ENCODE peak calls at places on chromosomes 13 and 19, in five cellular contexts. S is adrenal gland, K is uterus, V is H1, P is esophagus muscularis mucosa. X is an unnamed sample. For H3K4me1, the result is how much of the 10 kb centered on the place peaks cover.

GRCh38 chr13:73677041-73677589 is 457.1 kb downstream of the KLF12 start:
- DNase-seq in K (no peak), S (no peak), P (no peak), V (no peak), X (no peak)

GRCh38 chr19:1407662-1408299 is 395 bp downstream of the DAZAP1 start:
- DNase-seq in S (no peak), P (no peak), V (no peak), K (peak), X (no peak)

GRCh38 chr13:44768775-44769578 is 192.8 kb upstream of the TSC22D1 start:
- DNase-seq in S (no peak), P (no peak), K (no peak), V (no peak), X (no peak)

GRCh38 chr13:51519839-51520238 is 64.4 kb upstream of the WDFY2 start:
- DNase-seq in P (no peak), K (no peak), V (no peak), S (no peak), X (no peak)

GRCh38 chr13:98972059-98972458 is 5.8 kb downstream of the DOCK9 start:
- DNase-seq in K (no peak), V (no peak), S (no peak), P (no peak), X (no peak)

GRCh38 chr13:43369319-43369718 is 345.9 kb downstream of the DNAJC15 start:
- DNase-seq in K (no peak), P (no peak), S (no peak), V (no peak), X (no peak)

GRCh38 chr13:91162180-91162579 is 185.3 kb upstream of the MIR17HG start:
- DNase-seq in P (no peak), V (no peak), K (no peak), S (no peak), X (no peak)

GRCh38 chr13:100584901-100585300 is 3.7 kb downstream of the GGACT start:
- DNase-seq in V (no peak), K (no peak), S (no peak), P (no peak), X (no peak)

GRCh38 chr19:48719263-48720171 is at the start of gene MAMSTR:
- DNase-seq in S (peak), V (no peak), P (no peak), K (peak), X (no peak)

GRCh38 chr19:1046836-1047695 is 7.2 kb downstream of the ABCA7 start:
- DNase-seq in V (no peak), S (no peak), P (no peak), K (no peak), X (no peak)

GRCh38 chr13:59277106-59277505 is 886.6 kb downstream of the DIAPH3 start:
- DNase-seq in V (no peak), K (no peak), S (no peak), P (no peak), X (no peak)

GRCh38 chr19:51367565-51368365 is 1.0 kb downstream of the CLDND2 start:
- DNase-seq in V (peak), P (peak), K (peak), S (peak), X (peak)
- TF ChIP-seq POLR2A in V (peak), P (no peak), K (no peak), S (no peak), X (no peak)

DNA sequence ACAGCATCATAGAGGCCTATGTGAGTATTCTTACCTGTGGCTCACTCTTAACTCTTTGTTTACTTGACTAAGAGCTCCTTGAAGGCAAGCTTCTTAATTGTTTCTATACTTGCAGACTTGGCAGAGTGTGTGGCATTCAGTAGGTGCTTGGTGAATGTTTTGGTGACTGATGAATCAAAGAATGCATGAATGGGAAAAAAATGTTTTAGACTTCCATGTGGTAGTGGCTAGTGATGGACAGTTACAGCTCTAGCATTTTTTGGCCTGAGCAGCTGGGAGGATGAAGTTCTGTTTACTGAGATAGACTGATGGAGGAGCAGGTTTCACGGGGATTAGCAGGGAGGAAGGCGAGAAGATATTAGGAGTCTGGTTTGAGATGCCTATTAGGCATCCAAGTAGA is 13.6 kb downstream of the HAS1 start:
- DNase-seq in K (no peak), S (no peak), V (no peak), P (no peak), X (no peak)
- TF ChIP-seq CTCF in K (no peak), S (no peak), V (no peak), P (no peak), X (no peak)

DNA sequence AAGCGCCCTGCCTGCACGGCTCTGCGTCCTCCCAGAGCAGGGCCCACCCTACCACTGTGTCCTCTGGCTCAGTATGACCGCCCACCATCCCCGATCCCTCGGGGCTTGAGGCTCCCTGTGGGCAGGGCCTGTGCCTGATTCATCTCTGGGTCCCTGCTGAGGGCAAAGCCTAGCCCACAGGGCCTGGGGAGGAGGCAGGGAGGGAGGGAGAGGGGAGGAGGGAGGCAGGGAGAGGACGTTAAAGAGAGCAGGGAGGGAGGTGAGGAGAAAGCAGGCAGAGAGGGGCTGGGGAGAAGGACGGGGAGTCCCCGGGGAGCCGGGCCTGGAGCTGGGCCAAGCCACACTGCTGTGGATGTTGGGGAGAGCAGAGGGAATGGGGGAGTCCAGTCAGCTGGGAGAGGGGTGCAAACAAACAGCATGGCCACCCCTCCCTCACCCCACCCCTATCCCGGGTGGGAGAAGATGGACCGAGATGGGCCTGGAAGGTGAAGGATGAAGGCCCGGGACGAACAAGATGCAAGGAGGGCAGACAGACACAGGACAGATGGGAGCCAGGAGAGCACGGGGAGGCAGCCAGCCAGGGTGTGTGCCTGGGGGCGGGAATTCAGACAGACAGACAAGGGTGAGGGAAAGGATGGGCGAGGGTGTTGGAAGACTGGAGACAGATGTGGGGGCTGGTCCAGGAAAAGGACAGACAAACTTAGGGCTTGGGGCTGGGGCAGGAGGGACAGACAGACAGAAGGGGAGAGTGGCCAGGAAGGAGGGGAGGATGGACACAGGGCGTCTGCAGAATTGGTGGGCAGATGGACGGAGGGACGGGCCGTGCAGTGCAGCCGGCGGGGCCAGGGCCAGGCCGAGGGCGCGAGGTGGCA is 4.2 kb upstream of the ERFL start:
- DNase-seq in S (no peak), P (no peak), K (no peak), V (no peak), X (no peak)
- H3K4me1 ChIP-seq in S (under half), P (under half), K (under half), V (under half), X (under half)

GRCh38 chr19:40923934-40924391 is 41.9 kb upstream of the CYP2A7 start:
- DNase-seq in P (no peak), S (no peak), K (no peak), V (no peak), X (no peak)
- TF ChIP-seq POLR2A in P (no peak), S (no peak), K (no peak), V (no peak), X (no peak)

DNA sequence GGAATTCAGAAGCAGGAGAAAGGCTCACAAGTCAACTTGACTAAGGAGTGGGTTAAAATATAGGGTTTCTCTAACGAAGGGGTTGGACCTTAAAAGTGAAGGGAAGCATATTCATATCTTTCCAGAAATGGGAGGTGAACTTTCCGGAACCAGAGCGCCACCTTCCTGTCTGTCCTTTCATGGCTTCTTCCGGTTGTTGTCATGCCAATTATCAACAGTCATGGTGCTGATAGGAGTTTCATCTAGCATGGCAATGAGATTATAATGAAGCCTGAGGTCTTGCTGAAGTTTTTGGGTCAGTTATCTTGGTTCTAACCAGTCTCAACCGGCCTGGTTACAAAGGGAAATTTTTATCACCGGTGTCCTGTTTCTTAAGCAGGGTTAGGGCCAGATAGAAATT is 162.9 kb upstream of the NBEA start:
- DNase-seq in S (no peak), V (no peak), K (no peak), P (no peak), X (no peak)
- TF ChIP-seq CTCF in S (no peak), V (no peak), K (no peak), P (no peak), X (no peak)

GRCh38 chr19:16458391-16459128 is 13.2 kb downstream of the EPS15L1 start:
- DNase-seq in P (no peak), S (no peak), K (no peak), V (no peak), X (no peak)
- H3K4me1 ChIP-seq in P (half or more), S (half or more), K (under half), V (under half), X (half or more)

GRCh38 chr13:25860862-25861261 is 191.0 kb downstream of the SHISA2 start:
- DNase-seq in K (no peak), V (no peak), P (no peak), S (no peak), X (no peak)
- TF ChIP-seq POLR2A in K (no peak), V (no peak), P (no peak), S (no peak), X (no peak)

GRCh38 chr19:50894478-50895356 is 16.5 kb downstream of the KLK4 start:
- DNase-seq in V (no peak), K (no peak), S (no peak), P (no peak), X (no peak)

GRCh38 chr19:50896591-50897190 is 14.5 kb downstream of the KLK4 start:
- DNase-seq in K (no peak), P (no peak), V (no peak), S (peak), X (no peak)

GRCh38 chr19:50891253-50891625 is 18.0 kb downstream of the KLK2 start:
- DNase-seq in V (no peak), K (no peak), S (no peak), P (no peak), X (no peak)

GRCh38 chr19:50890422-50891252 is 17.4 kb downstream of the KLK2 start:
- DNase-seq in P (no peak), V (no peak), K (no peak), S (no peak), X (no peak)

GRCh38 chr19:50893047-50893737 is 18.0 kb downstream of the KLK4 start:
- DNase-seq in V (no peak), K (no peak), S (no peak), P (no peak), X (no peak)
- TF ChIP-seq CTCF in V (peak), K (no peak), S (no peak), P (no peak), X (no peak)

GRCh38 chr19:8001651-8001994 is 3.8 kb downstream of the ELAVL1 start:
- DNase-seq in S (no peak), V (no peak), P (no peak), K (no peak), X (no peak)
- H3K4me1 ChIP-seq in S (half or more), V (under half), P (half or more), K (under half), X (half or more)

X was measured in heart left ventricle.